ENCODE peak calls at places on chromosomes 6 and 20, in nine cellular contexts. M, D, L, O, P, Q, N, F and U are unnamed samples.

GRCh38 chr6:82976179-82976578 is 89.5 kb downstream of the UBE3D start:
- DNase-seq in M (no peak), D (no peak), L (no peak), O (no peak), P (no peak), Q (no peak), N (no peak), F (no peak), U (no peak)

GRCh38 chr20:47620808-47621805 is 119.4 kb downstream of the NCOA3 start:
- DNase-seq in M (no peak), D (no peak), L (no peak), O (peak; percentile 28), P (no peak), Q (no peak), N (peak; percentile 18), F (no peak), U (no peak)

GRCh38 chr6:144585217-144585814 is 300.2 kb downstream of the UTRN start:
- DNase-seq in M (no peak), D (no peak), L (no peak), O (no peak), P (no peak), Q (peak; percentile 2), N (no peak), F (no peak), U (peak; percentile 30)

GRCh38 chr6:78533426-78533825 is 333.9 kb upstream of the IRAK1BP1 start:
- DNase-seq in M (no peak), D (no peak), L (no peak), O (no peak), P (no peak), Q (no peak), N (no peak), F (no peak), U (no peak)

GRCh38 chr20:10179574-10180298 is 38.9 kb upstream of the SNAP25 start:
- DNase-seq in M (no peak), D (no peak), L (no peak), O (no peak), P (no peak), Q (no peak), N (no peak), F (no peak), U (no peak)

GRCh38 chr6:44072959-44073611 is 54.2 kb downstream of the MRPL14 start:
- DNase-seq in M (peak; percentile 74), D (peak; percentile 92), L (peak; percentile 96), O (peak; percentile 91), P (peak; percentile 90), Q (no peak), N (peak; percentile 95), F (peak; percentile 88), U (no peak)

GRCh38 chr6:143405381-143406154 is 44.9 kb downstream of the ADAT2 start:
- DNase-seq in M (no peak), D (no peak), L (no peak), O (no peak), P (no peak), Q (no peak), N (no peak), F (no peak), U (no peak)

GRCh38 chr20:46357030-46357514 is 48.8 kb upstream of the CDH22 start:
- DNase-seq in M (no peak), D (no peak), L (no peak), O (no peak), P (peak; percentile 74), Q (no peak), N (no peak), F (no peak), U (no peak)

GRCh38 chr6:139904158-139904533 is 529.7 kb upstream of the CITED2 start:
- DNase-seq in M (no peak), D (no peak), L (no peak), O (no peak), P (no peak), Q (no peak), N (no peak), F (no peak), U (no peak)

GRCh38 chr6:52154381-52154780 is 31.8 kb upstream of the IL17A start:
- DNase-seq in M (no peak), D (no peak), L (no peak), O (no peak), P (no peak), Q (no peak), N (no peak), F (no peak), U (no peak)

GRCh38 chr6:125815050-125815910 is 24.5 kb downstream of the NCOA7 start:
- DNase-seq in M (no peak), D (no peak), L (no peak), O (no peak), P (no peak), Q (no peak), N (no peak), F (no peak), U (no peak)

GRCh38 chr20:37574199-37574890 is 46.7 kb upstream of the BLCAP start:
- DNase-seq in M (no peak), D (no peak), L (no peak), O (no peak), P (peak; percentile 25), Q (no peak), N (no peak), F (no peak), U (no peak)

GRCh38 chr6:95574811-95575210 is 2.5 kb upstream of the MANEA start:
- DNase-seq in M (no peak), D (no peak), L (no peak), O (no peak), P (no peak), Q (no peak), N (no peak), F (no peak), U (no peak)

GRCh38 chr20:38209054-38209675 is 44.1 kb upstream of the TGM2 start:
- DNase-seq in M (no peak), D (peak; percentile 79), L (no peak), O (no peak), P (peak; percentile 87), Q (no peak), N (no peak), F (no peak), U (no peak)

GRCh38 chr20:48697845-48698491 is 129.8 kb downstream of the PREX1 start:
- DNase-seq in M (no peak), D (peak; percentile 93), L (peak; percentile 91), O (no peak), P (peak; percentile 94), Q (peak; percentile 48), N (no peak), F (no peak), U (peak; percentile 65)

GRCh38 chr6:33744895-33745546 is 1.7 kb downstream of the IP6K3 start:
- DNase-seq in M (no peak), D (no peak), L (no peak), O (no peak), P (no peak), Q (no peak), N (no peak), F (no peak), U (no peak)

GRCh38 chr20:62755817-62756724 is 40.2 kb upstream of the MRGBP start:
- DNase-seq in M (no peak), D (no peak), L (peak; percentile 70), O (no peak), P (no peak), Q (no peak), N (no peak), F (no peak), U (no peak)

GRCh38 chr6:37838209-37838921 is 18.8 kb downstream of the ZFAND3 start:
- DNase-seq in M (no peak), D (no peak), L (no peak), O (no peak), P (no peak), Q (no peak), N (no peak), F (no peak), U (no peak)

GRCh38 chr6:133248241-133249001 is 7.3 kb downstream of the EYA4 start:
- DNase-seq in M (no peak), D (no peak), L (no peak), O (no peak), P (no peak), Q (no peak), N (no peak), F (no peak), U (no peak)

GRCh38 chr6:1463275-1463674 is 73.9 kb downstream of the FOXF2 start:
- DNase-seq in M (no peak), D (no peak), L (no peak), O (no peak), P (no peak), Q (no peak), N (no peak), F (no peak), U (no peak)

GRCh38 chr20:38878798-38879197 is 47.4 kb upstream of the FAM83D start:
- DNase-seq in M (no peak), D (no peak), L (peak; percentile 22), O (no peak), P (no peak), Q (no peak), N (no peak), F (no peak), U (no peak)

GRCh38 chr6:10555625-10556309 is 34.6 kb downstream of the GCNT2 start:
- DNase-seq in M (no peak), D (peak; percentile 81), L (peak; percentile 91), O (peak; percentile 95), P (no peak), Q (no peak), N (no peak), F (no peak), U (peak; percentile 50)

GRCh38 chr6:14217728-14218637 is 100.4 kb downstream of the CD83 start:
- DNase-seq in M (no peak), D (no peak), L (no peak), O (no peak), P (no peak), Q (no peak), N (no peak), F (no peak), U (no peak)

GRCh38 chr6:169997930-169998218 is 246.5 kb downstream of the ERMARD start:
- DNase-seq in M (no peak), D (peak; percentile 70), L (no peak), O (no peak), P (no peak), Q (no peak), N (no peak), F (no peak), U (no peak)

GRCh38 chr20:62030834-62031434 is 34.7 kb downstream of the TAF4 start:
- DNase-seq in M (no peak), D (peak; percentile 39), L (no peak), O (no peak), P (no peak), Q (no peak), N (peak; percentile 79), F (no peak), U (no peak)

GRCh38 chr20:45111799-45112471 is 3.0 kb downstream of the WFDC5 start:
- DNase-seq in M (no peak), D (no peak), L (no peak), O (peak; percentile 47), P (no peak), Q (no peak), N (peak; percentile 34), F (no peak), U (no peak)

GRCh38 chr6:20444786-20445271 is 43.1 kb downstream of the E2F3 start:
- DNase-seq in M (no peak), D (no peak), L (no peak), O (no peak), P (no peak), Q (no peak), N (no peak), F (no peak), U (no peak)

GRCh38 chr20:63738687-63739128 is 868 bp upstream of the SLC2A4RG start:
- DNase-seq in M (no peak), D (peak; percentile 90), L (peak; percentile 79), O (no peak), P (peak; percentile 88), Q (no peak), N (peak; percentile 56), F (no peak), U (no peak)

GRCh38 chr6:108750801-108751200 is 97.4 kb upstream of the ARMC2 start:
- DNase-seq in M (no peak), D (no peak), L (no peak), O (no peak), P (no peak), Q (no peak), N (no peak), F (no peak), U (no peak)

GRCh38 chr6:84768442-84769174 is 4.2 kb upstream of the TBX18 start:
- DNase-seq in M (no peak), D (peak; percentile 79), L (no peak), O (peak; percentile 76), P (peak; percentile 69), Q (no peak), N (no peak), F (no peak), U (no peak)

GRCh38 chr20:51800132-51800721 is 2.1 kb downstream of the SALL4 start:
- DNase-seq in M (peak; percentile 66), D (peak; percentile 85), L (peak; percentile 90), O (peak; percentile 84), P (no peak), Q (no peak), N (peak; percentile 83), F (peak; percentile 69), U (no peak)